ENCODE peak calls at places on chromosome 7, in seven cellular contexts. K is IMR-90; X is left ventricle myocardium inferior; Z is choroid plexus epithelial cell; A is HL-60; R is CD8-positive, alpha-beta memory T cell; S is SJSA1. Y is an unnamed sample.

GRCh38 chr7:142383826-142384507 is 126.1 kb upstream of the PRSS58 start:
- DNase-seq in K (no peak), X (no peak), Z (no peak), A (peak; percentile 39), R (no peak), S (no peak), Y (no peak)

GRCh38 chr7:676246-676971 is 50.1 kb upstream of the DNAAF5 start:
- DNase-seq in K (no peak), X (no peak), Z (no peak), A (no peak), R (peak; percentile 40), S (no peak), Y (peak; percentile 26)

GRCh38 chr7:22302951-22303423 is 54.0 kb downstream of the RAPGEF5 start:
- DNase-seq in K (no peak), X (no peak), Z (peak; percentile 11), A (no peak), R (no peak), S (no peak), Y (no peak)

GRCh38 chr7:48781783-48782182 is 142.6 kb upstream of the CDC14C start:
- DNase-seq in K (no peak), X (no peak), Z (no peak), A (no peak), R (no peak), S (peak; percentile 10), Y (no peak)

GRCh38 chr7:80833289-80834104 is 85.4 kb downstream of the SEMA3C start:
- DNase-seq in K (peak; percentile 75), X (no peak), Z (peak; percentile 61), A (no peak), R (no peak), S (peak; percentile 58), Y (no peak)

GRCh38 chr7:17320102-17320497 is 21.6 kb downstream of the AHR start:
- DNase-seq in K (peak; percentile 38), X (no peak), Z (no peak), A (no peak), R (no peak), S (no peak), Y (no peak)

GRCh38 chr7:16989883-16990413 is 108.2 kb upstream of the AGR3 start:
- DNase-seq in K (peak; percentile 80), X (peak; percentile 34), Z (peak; percentile 91), A (no peak), R (no peak), S (peak; percentile 81), Y (peak; percentile 70)

GRCh38 chr7:36287371-36288241 is 102.1 kb upstream of the ANLN start:
- DNase-seq in K (no peak), X (no peak), Z (no peak), A (no peak), R (peak; percentile 59), S (no peak), Y (no peak)

GRCh38 chr7:122143376-122143750 is 686 bp downstream of the AASS start:
- DNase-seq in K (peak; percentile 19), X (peak; percentile 13), Z (peak; percentile 23), A (no peak), R (no peak), S (peak; percentile 49), Y (peak; percentile 12)

GRCh38 chr7:127367679-127368078 is 24.8 kb downstream of the ZNF800 start:
- DNase-seq in K (no peak), X (no peak), Z (no peak), A (no peak), R (no peak), S (no peak), Y (no peak)

GRCh38 chr7:121420976-121421375 is 24.9 kb upstream of the FAM3C start:
- DNase-seq in K (no peak), X (no peak), Z (no peak), A (no peak), R (no peak), S (no peak), Y (no peak)

GRCh38 chr7:74518654-74519053 is 64.9 kb downstream of the GTF2IRD1 start:
- DNase-seq in K (no peak), X (no peak), Z (no peak), A (no peak), R (no peak), S (no peak), Y (no peak)

GRCh38 chr7:22879285-22879684 is 56.6 kb upstream of the TOMM7 start:
- DNase-seq in K (no peak), X (no peak), Z (no peak), A (no peak), R (no peak), S (no peak), Y (no peak)

GRCh38 chr7:117667456-117667855 is 187.6 kb downstream of the CFTR start:
- DNase-seq in K (peak; percentile 43), X (no peak), Z (peak; percentile 62), A (no peak), R (no peak), S (peak; percentile 77), Y (no peak)

GRCh38 chr7:106425017-106425719 is 140.4 kb upstream of the NAMPT start:
- DNase-seq in K (peak; percentile 100), X (peak; percentile 44), Z (peak; percentile 100), A (peak; percentile 63), R (no peak), S (peak; percentile 67), Y (peak; percentile 68)

GRCh38 chr7:74502216-74502891 is 48.6 kb downstream of the GTF2IRD1 start:
- DNase-seq in K (no peak), X (peak; percentile 63), Z (no peak), A (no peak), R (no peak), S (no peak), Y (no peak)

GRCh38 chr7:111183373-111183772 is 92.4 kb downstream of the LRRN3 start:
- DNase-seq in K (peak; percentile 5), X (no peak), Z (no peak), A (no peak), R (no peak), S (no peak), Y (no peak)

GRCh38 chr7:94660006-94660405 is 4.1 kb upstream of the SGCE start:
- DNase-seq in K (no peak), X (no peak), Z (no peak), A (no peak), R (no peak), S (no peak), Y (no peak)

GRCh38 chr7:75536491-75536890 is 44.4 kb downstream of the SPDYE5 start:
- DNase-seq in K (no peak), X (no peak), Z (no peak), A (no peak), R (no peak), S (no peak), Y (no peak)

GRCh38 chr7:34308595-34308994 is 349.4 kb upstream of the NPSR1 start:
- DNase-seq in K (no peak), X (no peak), Z (no peak), A (no peak), R (no peak), S (no peak), Y (no peak)
- H3K4me3 ChIP-seq in K (no peak overlapping the region), X (no peak overlapping the region), Z (no peak overlapping the region), A (no peak overlapping the region), R (no peak overlapping the region), S (no peak overlapping the region), Y (no peak overlapping the region)

GRCh38 chr7:13987395-13987794 is 2.1 kb downstream of the ETV1 start:
- DNase-seq in K (peak; percentile 29), X (no peak), Z (no peak), A (no peak), R (no peak), S (peak; percentile 0), Y (no peak)
- H3K4me3 ChIP-seq in K (no peak overlapping the region), X (peak overlapping the region; percentile 75), Z (peak overlapping the region; percentile 87), A (no peak overlapping the region), R (no peak overlapping the region), S (no peak overlapping the region), Y (peak overlapping the region; percentile 56)

DNA sequence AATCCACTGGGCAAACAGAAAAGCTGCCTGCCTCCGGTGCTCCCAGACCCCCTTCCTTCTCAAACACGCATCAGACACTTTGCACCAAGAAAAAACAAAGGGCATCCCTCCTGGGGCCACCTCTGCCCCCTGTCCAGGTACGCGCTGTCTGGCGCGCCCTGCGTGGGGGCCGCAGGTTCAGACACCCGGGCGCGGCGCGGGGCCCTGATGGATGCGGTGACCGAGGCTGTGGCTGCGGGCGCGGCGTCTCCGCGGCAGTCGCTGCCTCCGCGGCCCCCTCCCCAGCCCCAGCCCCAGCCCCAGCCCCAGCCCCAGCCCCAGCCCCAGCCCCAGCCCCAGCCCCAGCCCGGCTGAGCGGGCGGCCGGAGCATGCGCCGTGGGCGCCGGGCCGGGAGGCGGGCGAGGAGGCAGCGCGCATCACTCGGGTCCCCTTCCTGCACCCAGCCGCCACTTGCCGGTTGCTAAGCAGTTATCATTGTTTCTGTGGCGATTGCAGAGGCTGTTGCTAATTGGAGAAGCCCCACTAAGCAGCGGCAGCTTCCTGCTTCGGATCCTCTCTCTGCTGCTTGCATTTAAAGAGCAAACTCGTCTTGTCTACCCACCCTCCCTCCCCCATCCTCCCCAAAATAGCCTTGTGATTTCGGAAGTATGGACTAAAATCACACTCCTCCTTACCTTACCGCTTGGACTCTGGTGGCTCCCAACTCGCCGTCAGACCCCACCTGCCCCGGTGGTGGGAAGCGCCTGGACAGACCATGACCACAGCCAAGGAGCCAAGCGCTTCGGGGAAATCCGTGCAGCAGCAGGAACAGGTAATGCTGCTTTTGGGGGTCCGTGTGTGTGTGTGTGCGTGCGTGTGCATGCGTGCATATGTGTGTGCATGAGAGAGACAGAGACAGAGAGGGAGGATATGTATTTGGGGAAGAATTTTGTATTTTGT is 252.8 kb downstream of the DPP6 start:
- DNase-seq in K (no peak), X (no peak), Z (no peak), A (no peak), R (no peak), S (no peak), Y (no peak)
- H3K4me3 ChIP-seq in K (no peak overlapping the region), X (no peak overlapping the region), Z (no peak overlapping the region), A (no peak overlapping the region), R (no peak overlapping the region), S (no peak overlapping the region), Y (no peak overlapping the region)

GRCh38 chr7:148535227-148535626 is 55.3 kb upstream of the C7orf33 start:
- DNase-seq in K (no peak), X (no peak), Z (no peak), A (no peak), R (no peak), S (no peak), Y (no peak)
- H3K4me3 ChIP-seq in K (no peak overlapping the region), X (no peak overlapping the region), Z (no peak overlapping the region), A (no peak overlapping the region), R (no peak overlapping the region), S (no peak overlapping the region), Y (no peak overlapping the region)

GRCh38 chr7:33917661-33918060 is 12.3 kb downstream of the BMPER start:
- DNase-seq in K (no peak), X (no peak), Z (no peak), A (no peak), R (no peak), S (no peak), Y (no peak)

GRCh38 chr7:33923440-33924229 is 18.3 kb downstream of the BMPER start:
- DNase-seq in K (no peak), X (no peak), Z (no peak), A (no peak), R (no peak), S (no peak), Y (no peak)

GRCh38 chr7:33922820-33923219 is 17.5 kb downstream of the BMPER start:
- DNase-seq in K (no peak), X (no peak), Z (no peak), A (no peak), R (no peak), S (no peak), Y (no peak)

GRCh38 chr7:33918401-33919120 is 13.2 kb downstream of the BMPER start:
- DNase-seq in K (no peak), X (no peak), Z (no peak), A (no peak), R (no peak), S (no peak), Y (no peak)

GRCh38 chr7:33921216-33921938 is 16.0 kb downstream of the BMPER start:
- DNase-seq in K (peak; percentile 79), X (peak; percentile 57), Z (peak; percentile 38), A (no peak), R (no peak), S (no peak), Y (peak; percentile 63)
- H3K4me3 ChIP-seq in K (no peak overlapping the region), X (no peak overlapping the region), Z (no peak overlapping the region), A (no peak overlapping the region), R (no peak overlapping the region), S (no peak overlapping the region), Y (no peak overlapping the region)